ENCODE peak calls at places on chromosomes 16 and 17, in nine cellular contexts. O is adipocyte; L is ELF-1; G is SK-N-MC; E is neural crest cell; T is CD8-positive, alpha-beta memory T cell; D is lower leg skin; U is AG08395; V is stimulated activated CD8-positive, alpha-beta memory T cell treated with anti-CD3 and anti-CD28 coated beads, Interleukin-15, amount 100 ng/mL, for 1 hour. X is an unnamed sample.

GRCh38 chr17:81111066-81111465 is 54.2 kb upstream of the PVALEF start:
- DNase-seq in O (no peak), L (no peak), U (no peak), T (no peak), D (no peak), E (no peak), G (no peak), V (no peak), X (no peak)

GRCh38 chr16:13478991-13479390 is 441.0 kb upstream of the ERCC4 start:
- DNase-seq in L (no peak), V (no peak), U (no peak), G (no peak), O (no peak), E (no peak), D (no peak), T (no peak), X (no peak)

GRCh38 chr17:7396147-7396546 is 1.8 kb upstream of the PLSCR3 start:
- DNase-seq in V (no peak), G (no peak), O (no peak), L (no peak), T (no peak), E (no peak), D (no peak), U (no peak), X (no peak)

GRCh38 chr17:43619696-43620095 is 42.0 kb downstream of the MEOX1 start:
- DNase-seq in G (no peak), E (no peak), U (no peak), V (no peak), D (no peak), T (no peak), L (no peak), O (no peak), X (no peak)

GRCh38 chr17:6427284-6427781 is 7.6 kb downstream of the AIPL1 start:
- DNase-seq in G (no peak), T (peak), V (no peak), L (no peak), O (peak), E (no peak), U (peak), D (no peak), X (no peak)

GRCh38 chr17:50123649-50124349 is 6.2 kb downstream of the SAMD14 start:
- DNase-seq in T (no peak), V (no peak), U (no peak), L (peak), O (no peak), G (peak), D (no peak), E (no peak), X (no peak)

GRCh38 chr17:40559016-40559853 is 6.0 kb downstream of the CCR7 start:
- DNase-seq in V (no peak), D (no peak), T (no peak), U (no peak), L (no peak), G (no peak), E (no peak), O (no peak), X (no peak)

GRCh38 chr17:32502710-32503109 is 15.9 kb downstream of the CDK5R1 start:
- DNase-seq in L (no peak), U (no peak), D (no peak), V (no peak), T (no peak), E (no peak), G (no peak), O (no peak), X (no peak)

GRCh38 chr16:21685034-21685455 is 21.3 kb downstream of the OTOA start:
- DNase-seq in T (no peak), E (peak), D (no peak), O (no peak), U (no peak), L (peak), V (no peak), G (no peak), X (no peak)

GRCh38 chr16:2741168-2741567 is 11.3 kb upstream of the SRRM2 start:
- DNase-seq in L (no peak), T (no peak), G (no peak), V (no peak), D (no peak), O (no peak), U (no peak), E (no peak), X (no peak)

GRCh38 chr16:74888227-74888862 is 96.6 kb downstream of the WDR59 start:
- DNase-seq in V (no peak), G (no peak), L (no peak), E (no peak), T (peak), D (no peak), O (no peak), U (no peak), X (no peak)

GRCh38 chr17:50604470-50604869 is 30.2 kb upstream of the ABCC3 start:
- DNase-seq in L (no peak), D (no peak), E (no peak), O (peak), G (peak), V (no peak), U (peak), T (no peak), X (no peak)

GRCh38 chr16:28990375-28991040 is 5.7 kb downstream of the LAT start:
- DNase-seq in L (no peak), E (no peak), O (no peak), D (no peak), U (no peak), T (no peak), G (no peak), V (no peak), X (no peak)

GRCh38 chr17:67629963-67630320 is 87.8 kb upstream of the NOL11 start:
- DNase-seq in E (no peak), L (no peak), V (no peak), T (no peak), G (peak), U (peak), O (peak), D (no peak), X (no peak)

GRCh38 chr17:38852771-38853291 is 690 bp downstream of the RPL23 start:
- DNase-seq in T (peak), V (no peak), D (no peak), U (no peak), E (no peak), L (no peak), G (no peak), O (peak), X (no peak)

GRCh38 chr16:1908081-1908633 is 10.1 kb downstream of the HS3ST6 start:
- DNase-seq in O (no peak), U (no peak), G (no peak), D (no peak), L (no peak), T (no peak), V (no peak), E (no peak), X (no peak)

GRCh38 chr16:4011225-4011939 is 104.9 kb downstream of the ADCY9 start:
- DNase-seq in L (peak), U (no peak), T (no peak), D (no peak), G (no peak), O (no peak), E (no peak), V (no peak), X (no peak)